ENCODE peak calls at places on chromosomes 11 and 22, in six cellular contexts. K is psoas muscle, F is fibroblast of mammary gland, S is transverse colon, X is AG10803, D is adrenal gland. Q is an unnamed sample.

GRCh38 chr11:64419818-64420485 is 61.0 kb downstream of the RPS6KA4 start:
- DNase-seq in X (peak; percentile 57), K (no peak), F (peak; percentile 88), S (no peak), D (no peak), Q (peak; percentile 75)

GRCh38 chr11:75346296-75346695 is 5.2 kb downstream of the ARRB1 start:
- DNase-seq in K (no peak), D (no peak), F (no peak), X (no peak), S (no peak), Q (no peak)

GRCh38 chr11:126585388-126586302 is 230.2 kb downstream of the ST3GAL4 start:
- DNase-seq in X (peak; percentile 91), K (peak; percentile 58), D (peak; percentile 77), F (peak; percentile 97), S (peak; percentile 22), Q (peak; percentile 92)

GRCh38 chr11:117392001-117392690 is 64.5 kb downstream of the CEP164 start:
- DNase-seq in S (no peak), F (no peak), K (no peak), D (no peak), X (no peak), Q (no peak)

GRCh38 chr11:134736251-134737072 is 324.4 kb upstream of the B3GAT1 start:
- DNase-seq in D (no peak), F (no peak), S (no peak), K (no peak), X (no peak), Q (no peak)

GRCh38 chr11:72581067-72581466 is 93.2 kb downstream of the PDE2A start:
- DNase-seq in X (no peak), K (no peak), D (no peak), S (no peak), F (no peak), Q (no peak)

GRCh38 chr22:27045103-27045940 is 387.9 kb downstream of the MIAT start:
- DNase-seq in D (no peak), K (no peak), X (peak; percentile 46), S (no peak), F (peak; percentile 33), Q (peak; percentile 69)

GRCh38 chr11:3160252-3161031 is 4.7 kb downstream of the OSBPL5 start:
- DNase-seq in D (peak; percentile 94), F (peak; percentile 92), X (peak; percentile 88), S (peak; percentile 84), K (peak; percentile 91), Q (peak; percentile 96)

GRCh38 chr22:47110817-47111443 is 348.5 kb downstream of the TBC1D22A start:
- DNase-seq in X (peak; percentile 11), K (no peak), F (peak; percentile 40), S (no peak), D (no peak), Q (peak; percentile 81)

GRCh38 chr22:22346401-22347107 is 102.0 kb downstream of the VPREB1 start:
- DNase-seq in D (no peak), S (no peak), F (no peak), X (no peak), K (no peak), Q (no peak)

GRCh38 chr11:94129505-94130335 is 1.1 kb downstream of the PANX1 start:
- DNase-seq in F (peak; percentile 36), K (no peak), S (peak; percentile 90), D (no peak), X (peak; percentile 35), Q (no peak)

GRCh38 chr11:86152006-86152862 is 83.3 kb upstream of the PICALM start:
- DNase-seq in X (peak; percentile 84), K (no peak), F (peak; percentile 25), S (no peak), D (no peak), Q (no peak)

GRCh38 chr22:46378499-46379300 is 43.2 kb downstream of the TRMU start:
- DNase-seq in S (no peak), K (no peak), X (no peak), F (no peak), D (no peak), Q (no peak)

GRCh38 chr11:110186456-110186855 is 93.3 kb downstream of the ZC3H12C start:
- DNase-seq in F (no peak), X (no peak), D (no peak), K (no peak), S (no peak), Q (no peak)

GRCh38 chr11:96014234-96014633 is 90.3 kb upstream of the MTMR2 start:
- DNase-seq in D (no peak), F (peak; percentile 71), S (no peak), X (peak; percentile 60), K (no peak), Q (peak; percentile 71)

GRCh38 chr22:28799834-28800307 is 498 bp downstream of the XBP1 start:
- DNase-seq in F (peak; percentile 50), K (peak; percentile 79), D (peak; percentile 77), S (peak; percentile 73), X (peak; percentile 72), Q (peak; percentile 68)

GRCh38 chr11:69010964-69011623 is 2.0 kb downstream of the MRGPRF start:
- DNase-seq in D (peak; percentile 52), F (peak; percentile 67), X (peak; percentile 79), K (peak; percentile 82), S (peak; percentile 78), Q (peak; percentile 80)

GRCh38 chr22:31185056-31185455 is 25.1 kb downstream of the RNF185 start:
- DNase-seq in S (no peak), F (peak; percentile 30), X (peak; percentile 68), K (no peak), D (no peak), Q (peak; percentile 53)

GRCh38 chr11:106275151-106275550 is 197.7 kb downstream of the AASDHPPT start:
- DNase-seq in X (no peak), K (no peak), F (no peak), S (no peak), D (no peak), Q (no peak)

GRCh38 chr22:45163074-45163416 is 680 bp upstream of the NUP50 start:
- DNase-seq in X (peak; percentile 57), F (peak; percentile 53), D (peak; percentile 50), S (peak; percentile 26), K (no peak), Q (peak; percentile 56)

GRCh38 chr11:69308936-69309799 is 15.2 kb downstream of the MYEOV start:
- DNase-seq in K (no peak), D (no peak), X (no peak), S (no peak), F (no peak), Q (no peak)

GRCh38 chr11:68938088-68938487 is 34.4 kb downstream of the IGHMBP2 start:
- DNase-seq in X (no peak), D (no peak), F (no peak), K (no peak), S (no peak), Q (no peak)

GRCh38 chr11:126332221-126332711 is 23.2 kb upstream of the ST3GAL4 start:
- DNase-seq in S (no peak), D (peak; percentile 92), K (peak; percentile 89), F (peak; percentile 97), X (peak; percentile 92), Q (peak; percentile 80)

GRCh38 chr11:70567680-70568503 is 169.6 kb downstream of the CTTN start:
- DNase-seq in D (peak; percentile 32), S (peak; percentile 74), K (peak; percentile 51), X (peak; percentile 54), F (peak; percentile 28), Q (peak; percentile 37)
- H3K4me3 ChIP-seq in D (peak overlapping the region; percentile 45), S (peak overlapping the region; percentile 29), K (peak overlapping the region; percentile 60), X (peak overlapping the region; percentile 62), F (peak overlapping the region; percentile 35), Q (peak overlapping the region; percentile 45)

GRCh38 chr22:40922484-40923303 is 28.5 kb upstream of the RBX1 start:
- DNase-seq in F (peak; percentile 76), X (peak; percentile 69), D (no peak), S (no peak), K (no peak), Q (peak; percentile 85)
- TF ChIP-seq CTCF in F (peak; percentile 66), X (peak; percentile 78), D (peak; percentile 86), S (peak; percentile 76), K (peak; percentile 74), Q (peak; percentile 56)

DNA sequence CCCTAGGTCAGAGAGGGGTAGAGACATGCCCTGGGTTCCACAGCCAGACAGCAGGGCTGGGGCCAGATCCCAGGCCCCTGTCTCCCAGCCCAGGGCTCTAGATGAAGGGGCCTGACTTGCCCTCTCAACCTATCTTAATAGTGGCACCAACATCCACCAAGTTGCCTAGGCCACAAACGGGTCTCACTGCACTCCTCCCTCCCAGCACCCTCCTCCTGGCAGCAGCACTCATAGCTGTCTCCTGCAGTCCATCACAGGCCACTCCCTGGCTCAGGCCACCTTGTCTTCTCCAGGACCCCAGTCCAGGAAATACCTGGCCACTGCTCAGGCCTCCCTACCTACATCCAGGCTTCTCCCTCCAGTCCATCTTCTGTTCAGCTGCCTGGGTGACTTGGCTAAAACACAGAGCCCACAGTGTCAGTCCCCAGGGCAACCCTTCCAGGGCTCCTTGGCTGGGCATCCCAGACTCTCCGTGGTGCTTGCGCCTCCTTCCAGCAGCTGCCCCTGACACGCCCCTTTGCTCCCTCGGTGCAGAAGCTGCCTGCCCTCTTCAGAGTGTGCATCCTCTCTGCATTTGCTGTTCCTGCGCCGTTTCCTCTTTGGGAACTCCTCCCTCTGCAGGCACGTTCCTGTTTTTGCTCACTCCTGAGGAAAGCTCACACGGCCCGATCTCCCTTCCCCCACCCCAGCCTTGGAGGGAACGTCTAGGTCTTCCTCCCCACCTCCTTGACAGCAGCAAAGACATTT is 40.5 kb downstream of the LRRC32 start:
- DNase-seq in S (peak; percentile 66), F (peak; percentile 40), X (peak; percentile 68), K (peak; percentile 63), D (peak; percentile 74), Q (peak; percentile 43)
- H3K4me3 ChIP-seq in S (no peak overlapping the region), F (no peak overlapping the region), X (no peak overlapping the region), K (no peak overlapping the region), D (no peak overlapping the region), Q (no peak overlapping the region)

DNA sequence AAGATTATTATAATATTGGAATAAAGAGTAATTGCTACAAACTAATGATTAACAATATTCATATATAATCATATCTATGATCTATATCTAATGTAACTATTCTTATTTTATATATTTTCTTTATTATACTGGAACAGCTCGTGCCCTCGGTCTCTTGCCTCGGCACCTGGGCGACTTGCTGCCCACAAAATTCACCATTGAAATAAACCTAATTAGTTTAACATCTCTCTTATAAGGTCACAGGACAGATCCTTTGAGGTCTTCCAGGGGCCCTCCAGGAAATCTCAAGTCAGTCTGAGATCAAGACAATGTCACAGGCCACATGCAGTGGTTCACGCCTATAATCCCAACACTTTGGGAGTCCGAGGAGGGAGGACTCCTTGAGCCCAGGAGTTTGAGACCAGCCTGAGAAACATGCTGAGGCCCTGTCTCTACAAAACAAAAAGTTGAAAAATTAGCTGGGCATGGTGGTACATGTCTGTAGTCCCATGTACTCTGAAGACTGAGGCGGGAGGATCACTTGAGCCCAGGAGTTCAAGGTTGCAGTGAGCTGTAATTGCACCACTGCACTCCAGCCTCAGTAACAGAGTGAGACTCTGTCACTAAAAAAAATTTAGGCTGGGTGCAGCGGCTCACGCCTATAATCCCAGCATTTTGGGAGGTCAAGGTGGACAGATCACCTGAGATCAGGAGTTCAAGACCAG is 6.6 kb upstream of the TXNRD2 start:
- DNase-seq in F (no peak), S (no peak), D (peak; percentile 26), X (no peak), K (no peak), Q (no peak)
- TF ChIP-seq CTCF in F (no peak), S (no peak), D (no peak), X (no peak), K (no peak), Q (no peak)

DNA sequence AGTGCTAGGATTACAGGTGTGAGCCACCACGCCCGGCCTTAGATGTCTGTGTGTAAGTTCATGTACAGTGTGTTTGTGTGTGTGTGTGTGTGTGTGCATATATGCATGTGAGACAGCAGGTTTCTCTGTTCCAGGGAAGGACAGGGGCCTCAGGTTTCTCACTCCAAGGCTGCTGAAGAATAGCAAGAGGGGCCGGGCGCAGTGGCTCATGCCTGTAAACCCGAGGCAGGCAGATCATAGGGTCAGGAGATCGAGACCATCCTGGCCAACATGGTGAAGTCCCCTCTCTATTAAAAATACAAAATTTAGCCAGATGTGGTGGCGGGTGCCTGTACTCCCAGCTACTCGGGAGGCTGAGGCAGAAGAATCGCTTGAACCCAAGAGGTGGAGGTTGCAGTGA is 40.2 kb downstream of the TST start:
- DNase-seq in K (no peak), S (no peak), X (no peak), F (no peak), D (no peak), Q (no peak)
- H3K4me3 ChIP-seq in K (no peak overlapping the region), S (no peak overlapping the region), X (no peak overlapping the region), F (no peak overlapping the region), D (no peak overlapping the region), Q (no peak overlapping the region)

Q was measured in choroid plexus epithelial cell.